ENCODE peak calls at places on chromosome X, in four cellular contexts. M is GM12878, H is HepG2, I is K562. L is an unnamed sample.

GRCh38 chrX:115525486-115525885 is 35.5 kb upstream of the PLS3 start:
- DNase-seq in M (no peak), H (no peak), I (no peak), L (no peak)

GRCh38 chrX:22399793-22400192 is 127.1 kb downstream of the CBLL2 start:
- DNase-seq in I (no peak), M (no peak), H (no peak), L (no peak)

GRCh38 chrX:153925739-153926593 is at the start of gene ARHGAP4:
- DNase-seq in M (no peak), H (no peak), I (peak; percentile 76), L (no peak)

GRCh38 chrX:38880460-38880859 is 79.2 kb downstream of the MID1IP1 start:
- DNase-seq in H (peak; percentile 2), M (no peak), I (peak; percentile 26), L (peak; percentile 34)

GRCh38 chrX:150148749-150149672 is 210.7 kb upstream of the EOLA2 start:
- DNase-seq in M (no peak), H (no peak), I (no peak), L (no peak)

GRCh38 chrX:77953708-77954107 is 15.7 kb downstream of the PGAM4 start:
- DNase-seq in I (no peak), H (no peak), M (no peak), L (no peak)

GRCh38 chrX:132908891-132909290 is 49.5 kb downstream of the HS6ST2 start:
- DNase-seq in M (no peak), H (no peak), I (no peak), L (no peak)

GRCh38 chrX:154320406-154320805 is 24.8 kb downstream of the TKTL1 start:
- DNase-seq in I (no peak), M (no peak), H (no peak), L (no peak)

GRCh38 chrX:150050387-150050786 is 112.1 kb upstream of the EOLA2 start:
- DNase-seq in I (peak; percentile 4), M (no peak), H (no peak), L (no peak)

GRCh38 chrX:47143894-47144625 is 442 bp downstream of the NDUFB11 start:
- DNase-seq in H (no peak), M (peak; percentile 42), I (peak; percentile 56), L (peak; percentile 61)

GRCh38 chrX:10741003-10741402 is 120.6 kb upstream of the MID1 start:
- DNase-seq in I (no peak), M (no peak), H (no peak), L (no peak)

GRCh38 chrX:134423606-134424005 is 36.4 kb upstream of the HPRT1 start:
- DNase-seq in H (peak; percentile 3), I (peak; percentile 22), M (no peak), L (peak; percentile 8)

GRCh38 chrX:110125435-110125834 is 122.5 kb downstream of the TMEM164 start:
- DNase-seq in I (peak; percentile 20), H (peak; percentile 6), M (no peak), L (peak; percentile 20)

GRCh38 chrX:33204889-33205288 is 6.5 kb downstream of the DMD start:
- DNase-seq in H (no peak), I (no peak), M (no peak), L (no peak)

GRCh38 chrX:153736071-153736820 is 11.6 kb downstream of the ABCD1 start:
- DNase-seq in H (no peak), I (no peak), M (no peak), L (no peak)

GRCh38 chrX:63922221-63922620 is 137.2 kb upstream of the ARHGEF9 start:
- DNase-seq in M (no peak), H (no peak), I (no peak), L (no peak)

GRCh38 chrX:120205816-120206753 is 44.5 kb upstream of the ZBTB33 start:
- DNase-seq in M (no peak), I (no peak), H (no peak), L (no peak)

GRCh38 chrX:1169198-1169597 is 43.3 kb downstream of the CRLF2 start:
- DNase-seq in M (no peak), H (no peak), I (no peak), L (no peak)

GRCh38 chrX:105822138-105823091 is at the start of gene NRK:
- DNase-seq in H (no peak), M (no peak), I (no peak), L (no peak)

GRCh38 chrX:103716967-103717366 is 6.3 kb downstream of the TMEM31 start:
- DNase-seq in I (no peak), H (no peak), M (no peak), L (no peak)

GRCh38 chrX:118802857-118803256 is 20.8 kb upstream of the ZCCHC12 start:
- DNase-seq in H (no peak), M (no peak), I (peak; percentile 35), L (no peak)

GRCh38 chrX:154484255-154485149 is 1.9 kb downstream of the UBL4A start:
- DNase-seq in H (no peak), M (no peak), I (peak; percentile 92), L (no peak)

GRCh38 chrX:122504026-122504425 is 680.1 kb upstream of the GRIA3 start:
- DNase-seq in M (no peak), H (no peak), I (no peak), L (no peak)

GRCh38 chrX:119479845-119480244 is 11.6 kb downstream of the SLC25A5 start:
- DNase-seq in M (no peak), I (no peak), H (no peak), L (no peak)

GRCh38 chrX:154490021-154490413 is 412 bp downstream of the SLC10A3 start:
- DNase-seq in I (peak; percentile 52), M (no peak), H (no peak), L (peak; percentile 31)

GRCh38 chrX:137353404-137353803 is 212.5 kb upstream of the ZIC3 start:
- DNase-seq in H (no peak), M (no peak), I (no peak), L (no peak)

GRCh38 chrX:78708171-78708570 is 39.3 kb upstream of the LPAR4 start:
- DNase-seq in M (no peak), I (peak; percentile 0), H (peak; percentile 1), L (peak; percentile 34)

GRCh38 chrX:135629342-135629741 is 84.1 kb upstream of the CT45A1 start:
- DNase-seq in M (no peak), H (no peak), I (no peak), L (no peak)

DNA sequence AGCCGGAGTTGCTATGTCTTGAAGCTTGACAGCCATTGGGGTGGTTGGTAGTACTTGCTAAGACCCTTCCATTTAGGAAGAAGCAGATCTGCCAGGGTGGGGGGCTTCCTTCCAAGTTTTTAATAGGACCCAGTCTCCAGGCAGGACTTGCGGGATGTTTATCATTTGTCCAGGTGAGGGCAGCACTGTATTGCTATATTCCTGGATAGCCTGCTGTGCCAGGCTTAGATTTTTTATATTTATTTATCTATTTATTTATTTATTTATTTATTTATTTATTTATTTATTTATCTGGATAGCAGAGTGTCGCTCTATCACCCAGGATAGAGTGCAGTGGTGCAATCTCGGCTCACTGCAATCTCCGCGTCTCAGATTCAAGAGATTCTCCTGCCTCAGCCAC is 87.4 kb upstream of the CT45A1 start:
- DNase-seq in H (peak; percentile 1), M (no peak), I (peak; percentile 23), L (peak; percentile 29)
- TF ChIP-seq SMC3 in H (no peak), M (no peak), I (no peak), L (peak; percentile 18)

GRCh38 chrX:125786306-125786705 is 379.8 kb downstream of the DCAF12L2 start:
- DNase-seq in M (no peak), H (no peak), I (no peak), L (no peak)

GRCh38 chrX:125778256-125778655 is 387.8 kb downstream of the DCAF12L2 start:
- DNase-seq in H (no peak), M (no peak), I (no peak), L (no peak)

GRCh38 chrX:125782184-125782583 is 383.9 kb downstream of the DCAF12L2 start:
- DNase-seq in I (no peak), H (no peak), M (no peak), L (no peak)
- TF ChIP-seq KDM1A in I (no peak), H (no peak), M (no peak), L (no peak)

DNA sequence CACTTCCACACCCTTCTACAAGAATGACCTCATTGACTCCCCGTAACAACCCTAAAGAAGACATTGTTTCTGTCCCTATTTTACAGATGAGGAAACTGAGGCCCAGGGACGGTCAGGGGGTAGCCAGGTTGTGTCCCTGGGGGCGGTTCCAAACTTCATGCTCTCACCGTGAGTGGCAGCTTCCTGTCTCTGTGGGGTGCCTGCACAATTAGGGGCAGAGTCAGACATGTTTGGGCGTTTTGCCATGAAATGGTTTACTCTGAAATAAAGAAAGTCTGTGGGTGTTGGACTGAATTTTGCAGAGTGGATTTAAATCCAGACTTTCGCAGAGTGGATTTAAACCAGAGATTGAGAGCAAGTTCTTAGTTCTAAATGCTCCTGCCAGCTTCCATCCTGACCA is 44.3 kb upstream of the TBL1X start:
- DNase-seq in H (no peak), M (no peak), I (peak; percentile 19), L (no peak)
- TF ChIP-seq SMC3 in H (no peak), M (no peak), I (no peak), L (no peak)

GRCh38 chrX:50579955-50580354 is 109.3 kb upstream of the DGKK start:
- DNase-seq in I (peak; percentile 62), H (peak; percentile 68), M (peak; percentile 11), L (peak; percentile 24)
- TF ChIP-seq KDM1A in I (no peak), H (no peak), M (no peak), L (no peak)

L was measured in A549.